ENCODE peak calls at places on chromosomes 6 and 20, in ten cellular contexts. Q is heart right ventricle, H is OCI-LY7, Y is thoracic aorta, L is body of pancreas, K is dorsolateral prefrontal cortex, U is GM23248, D is PC-3, F is adrenal gland, T is lower lobe of right lung. J is an unnamed sample.

GRCh38 chr20:62922451-62922921 is 3.8 kb downstream of the DIDO1 start:
- DNase-seq in D (no peak), L (no peak), U (peak), K (no peak), T (peak), F (no peak), H (peak), Q (no peak), Y (no peak), J (no peak)

GRCh38 chr20:47304287-47304686 is 52.2 kb downstream of the ZMYND8 start:
- DNase-seq in T (no peak), L (peak), U (peak), H (no peak), K (no peak), Y (no peak), F (no peak), D (peak), Q (no peak), J (no peak)

GRCh38 chr6:17476506-17476905 is 83.1 kb downstream of the CAP2 start:
- DNase-seq in Y (no peak), H (no peak), Q (no peak), F (no peak), T (no peak), D (no peak), L (no peak), U (no peak), K (no peak), J (no peak)

GRCh38 chr6:9086331-9086730 is 651.0 kb upstream of the SLC35B3 start:
- DNase-seq in D (no peak), U (peak), L (no peak), K (no peak), H (no peak), T (no peak), Y (no peak), F (no peak), Q (no peak), J (no peak)

GRCh38 chr6:11364971-11365397 is 132.5 kb upstream of the NEDD9 start:
- DNase-seq in H (no peak), Q (no peak), Y (no peak), L (peak), D (no peak), K (no peak), U (no peak), F (peak), T (peak), J (no peak)

GRCh38 chr6:3122823-3123182 is 4.3 kb downstream of the BPHL start:
- DNase-seq in Y (no peak), H (no peak), U (no peak), L (no peak), T (no peak), D (no peak), Q (no peak), K (no peak), F (no peak), J (no peak)

GRCh38 chr6:15344831-15345230 is 99.0 kb downstream of the JARID2 start:
- DNase-seq in Y (no peak), L (no peak), K (no peak), F (no peak), T (no peak), Q (no peak), H (no peak), D (no peak), U (no peak), J (no peak)

GRCh38 chr20:18679020-18679419 is 91.2 kb downstream of the DTD1 start:
- DNase-seq in Q (no peak), U (peak), H (no peak), T (no peak), Y (no peak), K (no peak), D (no peak), L (no peak), F (peak), J (no peak)

GRCh38 chr6:137919512-137919823 is 52.4 kb downstream of the TNFAIP3 start:
- DNase-seq in L (no peak), Y (no peak), H (no peak), U (no peak), D (no peak), Q (no peak), T (no peak), F (no peak), K (no peak), J (no peak)

GRCh38 chr6:15495375-15495901 is 167.4 kb downstream of the DTNBP1 start:
- DNase-seq in F (peak), L (peak), D (no peak), U (peak), Y (no peak), Q (peak), H (no peak), T (no peak), K (no peak), J (no peak)

GRCh38 chr6:23213193-23213592 is 643.8 kb downstream of the HDGFL1 start:
- DNase-seq in D (peak), U (peak), Y (no peak), L (no peak), T (no peak), Q (no peak), K (no peak), F (no peak), H (no peak), J (no peak)

GRCh38 chr20:19940945-19941590 is 76.1 kb upstream of the NAA20 start:
- DNase-seq in F (no peak), H (no peak), T (no peak), Q (no peak), Y (no peak), D (no peak), K (no peak), L (no peak), U (no peak), J (no peak)

GRCh38 chr6:67450641-67451040 is 1184.4 kb upstream of the ADGRB3 start:
- DNase-seq in T (no peak), K (no peak), Y (no peak), H (peak), Q (no peak), U (no peak), L (no peak), F (no peak), D (no peak), J (no peak)

GRCh38 chr6:148440877-148441453 is 98.3 kb downstream of the SASH1 start:
- DNase-seq in U (peak), D (peak), H (no peak), L (peak), T (peak), Q (peak), Y (no peak), K (no peak), F (peak), J (no peak)

GRCh38 chr6:143034689-143035334 is 25.9 kb upstream of the AIG1 start:
- DNase-seq in U (no peak), T (peak), D (peak), K (no peak), H (no peak), Q (no peak), Y (no peak), F (no peak), L (no peak), J (no peak)

GRCh38 chr6:137001287-137001976 is 43.3 kb downstream of the IL20RA start:
- DNase-seq in K (no peak), U (no peak), T (no peak), H (no peak), D (peak), Y (no peak), Q (no peak), F (no peak), L (no peak), J (no peak)

GRCh38 chr6:43505718-43506117 is 4.4 kb downstream of the LRRC73 start:
- DNase-seq in F (no peak), U (no peak), Q (no peak), T (no peak), L (no peak), Y (no peak), D (no peak), H (no peak), K (no peak), J (no peak)

GRCh38 chr20:41476013-41476441 is 109.4 kb upstream of the EMILIN3 start:
- DNase-seq in D (peak), K (no peak), T (no peak), U (peak), F (peak), H (no peak), Y (no peak), Q (no peak), L (peak), J (no peak)

GRCh38 chr20:3686867-3687321 is 5.1 kb upstream of the ADAM33 start:
- DNase-seq in Q (peak), K (no peak), D (peak), Y (peak), U (peak), H (no peak), F (peak), L (peak), T (no peak), J (peak)

GRCh38 chr6:113713665-113714064 is 143.5 kb upstream of the MARCKS start:
- DNase-seq in Y (no peak), Q (no peak), H (no peak), F (no peak), T (no peak), K (no peak), D (no peak), U (no peak), L (no peak), J (no peak)

GRCh38 chr6:140909156-140909555 is 1223.6 kb upstream of the GJE1 start:
- DNase-seq in D (no peak), Y (no peak), U (peak), F (no peak), K (no peak), L (no peak), Q (no peak), T (no peak), H (no peak), J (no peak)

GRCh38 chr6:142819603-142820335 is 125.2 kb downstream of the HIVEP2 start:
- DNase-seq in F (no peak), Q (no peak), L (no peak), Y (no peak), D (no peak), T (no peak), K (no peak), U (peak), H (peak), J (no peak)

GRCh38 chr20:52749020-52749419 is 223.1 kb upstream of the TSHZ2 start:
- DNase-seq in Q (no peak), K (no peak), L (no peak), T (no peak), U (peak), H (no peak), F (no peak), Y (no peak), D (no peak), J (no peak)

GRCh38 chr20:53434662-53435061 is 159.0 kb downstream of the ZNF217 start:
- DNase-seq in D (no peak), Y (no peak), L (no peak), F (no peak), H (no peak), U (peak), T (no peak), K (no peak), Q (no peak), J (no peak)

GRCh38 chr6:15947436-15947835 is 181.4 kb upstream of the MYLIP start:
- DNase-seq in K (no peak), T (no peak), Q (no peak), U (no peak), F (no peak), Y (no peak), D (no peak), L (no peak), H (no peak), J (no peak)

GRCh38 chr20:47809561-47809960 is 24.3 kb upstream of the SULF2 start:
- DNase-seq in D (peak), Y (no peak), K (no peak), L (no peak), H (no peak), U (no peak), F (no peak), T (no peak), Q (no peak), J (no peak)

GRCh38 chr20:52972190-52972937 is at the start of gene TSHZ2:
- DNase-seq in U (peak), K (no peak), H (no peak), Q (peak), D (no peak), Y (no peak), L (peak), T (no peak), F (peak), J (no peak)

GRCh38 chr6:170189236-170189635 is 101.6 kb downstream of the DLL1 start:
- DNase-seq in Y (no peak), L (no peak), F (no peak), U (no peak), K (no peak), T (no peak), Q (no peak), D (no peak), H (no peak), J (no peak)

GRCh38 chr6:83879746-83880145 is 20.3 kb downstream of the CYB5R4 start:
- DNase-seq in Y (no peak), H (no peak), U (peak), Q (no peak), K (no peak), T (no peak), L (no peak), F (no peak), D (no peak), J (no peak)

GRCh38 chr20:50695144-50695872 is 4.0 kb upstream of the RIPOR3 start:
- DNase-seq in Y (peak), D (no peak), K (no peak), Q (no peak), U (peak), L (no peak), T (no peak), H (no peak), F (no peak), J (peak)

GRCh38 chr6:111238464-111239119 is 151.3 kb downstream of the SLC16A10 start:
- DNase-seq in U (peak), L (no peak), K (no peak), D (peak), T (no peak), H (no peak), Q (no peak), Y (no peak), F (no peak), J (no peak)

GRCh38 chr6:135537782-135538301 is 40.3 kb upstream of the AHI1 start:
- DNase-seq in F (no peak), Q (no peak), L (no peak), U (peak), K (no peak), T (no peak), Y (no peak), D (peak), H (no peak), J (no peak)

GRCh38 chr6:106511274-106512047 is 117.8 kb downstream of the RTN4IP1 start:
- DNase-seq in T (peak), Y (no peak), H (peak), Q (no peak), L (peak), F (no peak), U (peak), K (no peak), D (peak), J (no peak)

GRCh38 chr6:109322825-109323580 is 59.3 kb downstream of the CD164 start:
- DNase-seq in D (no peak), H (peak), Q (no peak), Y (peak), L (no peak), K (no peak), T (peak), U (no peak), F (peak), J (no peak)

GRCh38 chr20:23269954-23270353 is 80.6 kb upstream of the NXT1 start:
- DNase-seq in U (no peak), D (no peak), T (no peak), H (no peak), Y (no peak), L (no peak), F (no peak), Q (no peak), K (no peak), J (no peak)

GRCh38 chr6:156933201-156934053 is 156.2 kb downstream of the ARID1B start:
- DNase-seq in D (no peak), Q (no peak), T (peak), Y (no peak), U (no peak), L (peak), H (peak), F (no peak), K (no peak), J (no peak)

GRCh38 chr6:3389390-3390167 is 67.3 kb downstream of the SLC22A23 start:
- DNase-seq in L (no peak), H (no peak), T (no peak), D (no peak), Q (peak), F (no peak), U (peak), K (no peak), Y (no peak), J (peak)

GRCh38 chr6:7505196-7505699 is 36.2 kb upstream of the DSP start:
- DNase-seq in H (no peak), Q (no peak), D (peak), L (peak), F (peak), U (peak), T (no peak), K (no peak), Y (no peak), J (no peak)
- H3K27ac ChIP-seq in H (no peak), Q (no peak), D (peak), L (peak), F (peak), U (peak), T (no peak), K (no peak), Y (no peak), J (no peak)

GRCh38 chr6:163539101-163539762 is 124.7 kb downstream of the QKI start:
- DNase-seq in F (no peak), T (no peak), Q (no peak), H (no peak), L (no peak), U (no peak), K (no peak), D (no peak), Y (no peak), J (no peak)
- H3K27ac ChIP-seq in F (no peak), T (no peak), Q (no peak), H (no peak), L (no peak), U (no peak), K (peak), D (no peak), Y (no peak), J (no peak)

GRCh38 chr6:7155871-7156579 is 48.3 kb downstream of the RREB1 start:
- DNase-seq in U (peak), Q (no peak), T (no peak), D (no peak), Y (no peak), H (peak), F (no peak), K (no peak), L (no peak), J (no peak)
- H3K27ac ChIP-seq in U (peak), Q (peak), T (peak), D (no peak), Y (no peak), H (no peak), F (no peak), K (no peak), L (peak), J (no peak)

DNA sequence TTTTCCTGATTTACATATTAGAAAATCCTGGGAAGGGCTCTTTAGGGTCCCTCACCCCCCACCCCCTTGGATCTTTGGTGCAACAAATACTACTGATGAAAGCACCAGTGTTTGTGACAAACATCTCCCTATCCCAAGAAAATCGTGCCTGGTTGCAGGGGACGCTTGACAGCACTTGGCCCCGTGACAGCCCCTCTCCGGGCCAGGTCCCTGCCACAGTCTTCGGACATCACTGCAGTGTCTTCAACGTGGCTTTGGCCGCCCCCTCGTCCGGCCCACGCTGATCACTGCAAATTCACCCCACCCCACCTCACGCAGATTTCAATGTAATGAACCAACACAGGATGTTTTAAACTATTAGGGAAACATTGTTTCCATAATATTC is 43.3 kb downstream of the GNAS start:
- DNase-seq in Y (no peak), U (peak), L (no peak), T (no peak), H (no peak), Q (peak), K (no peak), F (no peak), D (no peak), J (no peak)
- H3K27ac ChIP-seq in Y (peak), U (peak), L (peak), T (no peak), H (no peak), Q (no peak), K (no peak), F (peak), D (no peak), J (no peak)